ENCODE peak calls at places on chromosomes 7 and 10, in seven cellular contexts. One of them, this sample, is unnamed.

GRCh38 chr7:22635349-22635748 is 91.7 kb upstream of the IL6 start:
- DNase-seq in K562: no peak
- DNase-seq in SK-N-SH: no peak
- DNase-seq in HepG2: no peak
- DNase-seq in GM12878: no peak
- DNase-seq in H1: no peak
- DNase-seq in GM12891: no peak
- DNase-seq in this sample: no peak

GRCh38 chr10:125845617-125846016 is 22.3 kb downstream of the BCCIP start:
- DNase-seq in K562: no peak
- DNase-seq in GM12878: no peak
- DNase-seq in H1: no peak
- DNase-seq in SK-N-SH: no peak
- DNase-seq in GM12891: no peak
- DNase-seq in HepG2: no peak
- DNase-seq in this sample: no peak

GRCh38 chr10:6037975-6038624 is 24.1 kb downstream of the IL2RA start:
- DNase-seq in K562: no peak
- DNase-seq in HepG2: no peak
- DNase-seq in H1: peak
- DNase-seq in SK-N-SH: no peak
- DNase-seq in GM12878: no peak
- DNase-seq in GM12891: no peak
- DNase-seq in this sample: no peak

GRCh38 chr10:22550732-22551131 is 163.6 kb downstream of the PIP4K2A start:
- DNase-seq in GM12891: no peak
- DNase-seq in K562: peak
- DNase-seq in GM12878: no peak
- DNase-seq in H1: peak
- DNase-seq in SK-N-SH: peak
- DNase-seq in HepG2: peak
- DNase-seq in this sample: no peak

GRCh38 chr10:132019366-132019765 is 37.6 kb upstream of the BNIP3 start:
- DNase-seq in H1: no peak
- DNase-seq in K562: no peak
- DNase-seq in GM12878: no peak
- DNase-seq in SK-N-SH: no peak
- DNase-seq in GM12891: no peak
- DNase-seq in HepG2: no peak
- DNase-seq in this sample: no peak

GRCh38 chr7:37942934-37943610 is 22.6 kb downstream of the EPDR1 start:
- DNase-seq in H1: peak
- DNase-seq in HepG2: peak
- DNase-seq in GM12878: peak
- DNase-seq in K562: no peak
- DNase-seq in GM12891: no peak
- DNase-seq in SK-N-SH: peak
- DNase-seq in this sample: no peak

GRCh38 chr7:17696422-17696821 is 243.9 kb downstream of the SNX13 start:
- DNase-seq in GM12878: no peak
- DNase-seq in SK-N-SH: no peak
- DNase-seq in HepG2: peak
- DNase-seq in K562: no peak
- DNase-seq in GM12891: no peak
- DNase-seq in H1: no peak
- DNase-seq in this sample: no peak

GRCh38 chr10:37975407-37975991 is 948 bp downstream of the ZNF25 start:
- DNase-seq in H1: no peak
- DNase-seq in GM12891: no peak
- DNase-seq in HepG2: no peak
- DNase-seq in GM12878: no peak
- DNase-seq in K562: no peak
- DNase-seq in SK-N-SH: peak
- DNase-seq in this sample: no peak

GRCh38 chr7:87715511-87715910 is 87.3 kb downstream of the RUNDC3B start:
- DNase-seq in H1: no peak
- DNase-seq in GM12878: no peak
- DNase-seq in K562: no peak
- DNase-seq in SK-N-SH: no peak
- DNase-seq in HepG2: peak
- DNase-seq in GM12891: no peak
- DNase-seq in this sample: no peak

GRCh38 chr7:25856056-25856780 is 295.8 kb upstream of the NFE2L3 start:
- DNase-seq in HepG2: no peak
- DNase-seq in GM12891: no peak
- DNase-seq in SK-N-SH: no peak
- DNase-seq in GM12878: no peak
- DNase-seq in H1: no peak
- DNase-seq in K562: no peak
- DNase-seq in this sample: no peak

GRCh38 chr10:61832866-61833481 is 68.5 kb upstream of the ARID5B start:
- DNase-seq in GM12878: no peak
- DNase-seq in HepG2: no peak
- DNase-seq in GM12891: no peak
- DNase-seq in K562: no peak
- DNase-seq in SK-N-SH: no peak
- DNase-seq in H1: no peak
- DNase-seq in this sample: no peak

GRCh38 chr10:59172567-59172966 is 3.9 kb upstream of the PHYHIPL start:
- DNase-seq in GM12891: no peak
- DNase-seq in H1: no peak
- DNase-seq in HepG2: no peak
- DNase-seq in GM12878: no peak
- DNase-seq in K562: no peak
- DNase-seq in SK-N-SH: no peak
- DNase-seq in this sample: no peak

GRCh38 chr10:131848296-131848695 is 52.5 kb upstream of the PPP2R2D start:
- DNase-seq in K562: no peak
- DNase-seq in GM12878: no peak
- DNase-seq in GM12891: no peak
- DNase-seq in H1: no peak
- DNase-seq in HepG2: no peak
- DNase-seq in SK-N-SH: no peak
- DNase-seq in this sample: no peak

GRCh38 chr7:26376208-26376917 is 84.7 kb downstream of the SNX10 start:
- DNase-seq in GM12878: no peak
- DNase-seq in K562: no peak
- DNase-seq in GM12891: peak
- DNase-seq in HepG2: peak
- DNase-seq in H1: peak
- DNase-seq in SK-N-SH: peak
- DNase-seq in this sample: peak

GRCh38 chr10:73647211-73647874 is 6.1 kb upstream of the MYOZ1 start:
- DNase-seq in GM12878: no peak
- DNase-seq in SK-N-SH: peak
- DNase-seq in HepG2: no peak
- DNase-seq in K562: no peak
- DNase-seq in H1: peak
- DNase-seq in GM12891: no peak
- DNase-seq in this sample: no peak

GRCh38 chr10:76491216-76491615 is 1059.8 kb downstream of the LRMDA start:
- DNase-seq in K562: no peak
- DNase-seq in H1: no peak
- DNase-seq in HepG2: no peak
- DNase-seq in SK-N-SH: no peak
- DNase-seq in GM12891: no peak
- DNase-seq in GM12878: no peak
- DNase-seq in this sample: no peak

GRCh38 chr7:151126500-151127137 is 40.3 kb downstream of the AGAP3 start:
- DNase-seq in GM12878: no peak
- DNase-seq in K562: no peak
- DNase-seq in H1: no peak
- DNase-seq in GM12891: no peak
- DNase-seq in SK-N-SH: no peak
- DNase-seq in HepG2: no peak
- DNase-seq in this sample: no peak

GRCh38 chr7:54985405-54986360 is 33.1 kb upstream of the EGFR start:
- DNase-seq in K562: no peak
- DNase-seq in SK-N-SH: no peak
- DNase-seq in GM12878: no peak
- DNase-seq in HepG2: peak
- DNase-seq in H1: no peak
- DNase-seq in GM12891: no peak
- DNase-seq in this sample: no peak

GRCh38 chr7:6266699-6267098 is 5.7 kb downstream of the CYTH3 start:
- DNase-seq in HepG2: no peak
- DNase-seq in GM12891: no peak
- DNase-seq in K562: no peak
- DNase-seq in GM12878: no peak
- DNase-seq in SK-N-SH: no peak
- DNase-seq in H1: no peak
- DNase-seq in this sample: no peak

GRCh38 chr10:44843484-44843883 is 67.7 kb upstream of the TMEM72 start:
- DNase-seq in K562: no peak
- DNase-seq in GM12891: no peak
- DNase-seq in GM12878: no peak
- DNase-seq in H1: no peak
- DNase-seq in SK-N-SH: no peak
- DNase-seq in HepG2: no peak
- DNase-seq in this sample: no peak

GRCh38 chr7:890868-891267 is 14.5 kb downstream of the GET4 start:
- DNase-seq in HepG2: no peak
- DNase-seq in H1: no peak
- DNase-seq in GM12891: no peak
- DNase-seq in K562: no peak
- DNase-seq in SK-N-SH: no peak
- DNase-seq in GM12878: no peak
- DNase-seq in this sample: no peak

GRCh38 chr7:888081-889024 is 12.0 kb downstream of the GET4 start:
- DNase-seq in SK-N-SH: no peak
- DNase-seq in HepG2: no peak
- DNase-seq in K562: no peak
- DNase-seq in GM12891: no peak
- DNase-seq in GM12878: no peak
- DNase-seq in H1: no peak
- DNase-seq in this sample: no peak

GRCh38 chr7:889391-889790 is 13.0 kb downstream of the GET4 start:
- DNase-seq in H1: no peak
- DNase-seq in HepG2: no peak
- DNase-seq in GM12891: no peak
- DNase-seq in K562: no peak
- DNase-seq in GM12878: no peak
- DNase-seq in SK-N-SH: no peak
- DNase-seq in this sample: no peak

GRCh38 chr7:887488-887820 is 11.1 kb downstream of the GET4 start:
- DNase-seq in GM12878: no peak
- DNase-seq in H1: no peak
- DNase-seq in GM12891: no peak
- DNase-seq in SK-N-SH: no peak
- DNase-seq in K562: no peak
- DNase-seq in HepG2: no peak
- DNase-seq in this sample: no peak

DNA sequence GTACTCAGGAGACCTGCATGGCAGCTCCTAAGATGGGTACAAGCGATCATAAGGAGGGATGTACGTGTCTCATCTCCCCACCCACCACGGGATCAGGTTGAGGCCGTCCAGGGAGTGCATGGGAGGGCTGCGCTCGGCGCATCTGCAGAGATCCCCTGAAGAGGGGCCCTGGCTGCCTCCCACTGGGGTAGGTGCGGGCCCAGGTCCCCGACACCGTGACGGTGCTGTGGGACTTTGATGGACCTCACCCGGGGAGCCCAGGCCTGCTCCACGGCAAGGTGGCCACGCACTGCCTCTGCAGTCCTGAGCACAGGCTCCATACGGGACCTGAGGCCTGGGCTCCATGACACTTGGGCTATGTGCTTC is 12.7 kb downstream of the GET4 start:
- DNase-seq in SK-N-SH: no peak
- DNase-seq in GM12878: no peak
- DNase-seq in GM12891: no peak
- DNase-seq in HepG2: no peak
- DNase-seq in K562: no peak
- DNase-seq in H1: no peak
- DNase-seq in this sample: no peak
- TF ChIP-seq TAF1 in SK-N-SH: no peak
- TF ChIP-seq TAF1 in GM12878: no peak
- TF ChIP-seq TAF1 in GM12891: no peak
- TF ChIP-seq TAF1 in HepG2: no peak
- TF ChIP-seq TAF1 in K562: no peak
- TF ChIP-seq TAF1 in H1: no peak
- TF ChIP-seq TAF1 in this sample: no peak

GRCh38 chr7:142177869-142178268 is 66.4 kb downstream of the MGAM2 start:
- DNase-seq in K562: no peak
- DNase-seq in HepG2: no peak
- DNase-seq in GM12878: no peak
- DNase-seq in GM12891: no peak
- DNase-seq in SK-N-SH: no peak
- DNase-seq in H1: no peak
- DNase-seq in this sample: no peak
- TF ChIP-seq TAF1 in K562: no peak
- TF ChIP-seq TAF1 in HepG2: no peak
- TF ChIP-seq TAF1 in GM12878: no peak
- TF ChIP-seq TAF1 in GM12891: no peak
- TF ChIP-seq TAF1 in SK-N-SH: no peak
- TF ChIP-seq TAF1 in H1: no peak
- TF ChIP-seq TAF1 in this sample: no peak

GRCh38 chr10:102604379-102604960 is 39.8 kb upstream of the TRIM8 start:
- DNase-seq in GM12891: no peak
- DNase-seq in K562: no peak
- DNase-seq in H1: no peak
- DNase-seq in GM12878: no peak
- DNase-seq in SK-N-SH: no peak
- DNase-seq in HepG2: no peak
- DNase-seq in this sample: no peak
- TF ChIP-seq TAF1 in GM12891: no peak
- TF ChIP-seq TAF1 in K562: no peak
- TF ChIP-seq TAF1 in H1: no peak
- TF ChIP-seq TAF1 in GM12878: no peak
- TF ChIP-seq TAF1 in SK-N-SH: no peak
- TF ChIP-seq TAF1 in HepG2: no peak
- TF ChIP-seq TAF1 in this sample: no peak

DNA sequence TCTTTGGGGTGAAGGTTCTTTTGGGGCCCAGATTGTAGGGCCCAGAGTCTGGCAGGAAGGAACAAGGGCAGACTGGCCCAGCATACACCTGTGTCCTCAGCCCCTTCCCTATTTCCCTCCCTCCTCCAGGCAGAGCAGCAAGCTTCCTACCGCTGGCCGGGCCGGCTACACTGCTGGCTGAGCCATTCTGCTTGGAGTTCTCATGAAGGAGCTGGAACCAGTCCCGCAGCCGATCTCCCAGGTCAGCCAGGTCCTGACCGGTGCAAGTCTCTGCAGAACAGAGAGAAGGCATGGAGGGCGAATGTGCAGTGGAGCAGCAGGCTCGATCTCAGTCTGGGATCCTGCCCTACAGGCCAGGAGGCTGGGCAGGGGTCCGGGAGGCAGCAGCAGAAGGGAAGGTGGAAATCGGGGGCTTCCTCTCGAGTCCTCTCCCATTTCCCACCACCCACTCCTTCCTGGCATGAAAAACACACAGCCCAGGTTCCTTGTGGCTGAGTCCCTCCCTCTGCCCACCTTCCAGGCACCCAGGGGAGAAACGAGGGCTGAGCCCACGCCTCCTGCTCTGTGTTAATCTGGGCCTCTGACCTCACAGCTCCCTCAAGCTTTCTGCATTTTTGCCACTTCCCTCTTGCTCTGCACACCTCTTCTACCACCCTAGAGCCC is 20.8 kb downstream of the SPOCK2 start:
- DNase-seq in SK-N-SH: no peak
- DNase-seq in H1: no peak
- DNase-seq in GM12878: no peak
- DNase-seq in HepG2: no peak
- DNase-seq in K562: no peak
- DNase-seq in GM12891: no peak
- DNase-seq in this sample: no peak
- TF ChIP-seq TAF1 in SK-N-SH: no peak
- TF ChIP-seq TAF1 in H1: no peak
- TF ChIP-seq TAF1 in GM12878: no peak
- TF ChIP-seq TAF1 in HepG2: no peak
- TF ChIP-seq TAF1 in K562: no peak
- TF ChIP-seq TAF1 in GM12891: no peak
- TF ChIP-seq TAF1 in this sample: no peak

This sample was measured in GM12892.